ENCODE peak calls at places on chromosomes 16 and 17, in six cellular contexts. Z, R, J, C, L and I are unnamed samples. For H3K9me3, the result is how much of the 10 kb centered on the place peaks cover.

GRCh38 chr16:85943702-85944101 is 44.7 kb downstream of the IRF8 start:
- DNase-seq in Z (no peak), R (no peak), J (no peak), C (no peak), L (no peak), I (no peak)

GRCh38 chr16:86509759-86510464 is 415 bp upstream of the FOXF1 start:
- DNase-seq in Z (no peak), R (peak), J (no peak), C (peak), L (peak), I (no peak)

GRCh38 chr16:8550728-8551387 is 39.5 kb downstream of the TMEM114 start:
- DNase-seq in Z (no peak), R (no peak), J (no peak), C (no peak), L (no peak), I (peak)

GRCh38 chr17:2871205-2871604 is 75.0 kb downstream of the RAP1GAP2 start:
- DNase-seq in Z (no peak), R (peak), J (no peak), C (no peak), L (no peak), I (no peak)

GRCh38 chr17:56593073-56593740 is at the start of gene NOG:
- DNase-seq in Z (no peak), R (peak), J (peak), C (peak), L (peak), I (no peak)

GRCh38 chr16:56777533-56777932 is 47.6 kb downstream of the NUP93 start:
- DNase-seq in Z (no peak), R (no peak), J (no peak), C (no peak), L (no peak), I (no peak)

GRCh38 chr17:4006745-4007211 is 42.5 kb upstream of the ATP2A3 start:
- DNase-seq in Z (no peak), R (peak), J (no peak), C (no peak), L (no peak), I (no peak)

GRCh38 chr17:75875182-75875939 is 3.0 kb downstream of the TRIM47 start:
- DNase-seq in Z (no peak), R (no peak), J (peak), C (no peak), L (no peak), I (no peak)

GRCh38 chr16:2468725-2469398 is 2.2 kb upstream of the NTN3 start:
- DNase-seq in Z (no peak), R (peak), J (no peak), C (no peak), L (no peak), I (no peak)

GRCh38 chr16:84109598-84110325 is 7.0 kb downstream of the MBTPS1 start:
- DNase-seq in Z (no peak), R (no peak), J (no peak), C (no peak), L (no peak), I (no peak)

GRCh38 chr16:23498863-23499262 is 11.4 kb downstream of the GGA2 start:
- DNase-seq in Z (no peak), R (no peak), J (no peak), C (no peak), L (no peak), I (no peak)

GRCh38 chr16:10181196-10182162 is 749 bp downstream of the GRIN2A start:
- DNase-seq in Z (no peak), R (peak), J (peak), C (peak), L (peak), I (peak)

GRCh38 chr17:10268005-10268404 is 69.6 kb upstream of the GAS7 start:
- DNase-seq in Z (no peak), R (no peak), J (no peak), C (no peak), L (no peak), I (no peak)

GRCh38 chr16:35480361-35480760 is 2020.9 kb downstream of the TP53TG3F start:
- DNase-seq in Z (no peak), R (no peak), J (no peak), C (no peak), L (no peak), I (no peak)
- H3K9me3 ChIP-seq in Z (under half), R (half or more), J (under half), C (under half), L (under half), I (under half)

DNA sequence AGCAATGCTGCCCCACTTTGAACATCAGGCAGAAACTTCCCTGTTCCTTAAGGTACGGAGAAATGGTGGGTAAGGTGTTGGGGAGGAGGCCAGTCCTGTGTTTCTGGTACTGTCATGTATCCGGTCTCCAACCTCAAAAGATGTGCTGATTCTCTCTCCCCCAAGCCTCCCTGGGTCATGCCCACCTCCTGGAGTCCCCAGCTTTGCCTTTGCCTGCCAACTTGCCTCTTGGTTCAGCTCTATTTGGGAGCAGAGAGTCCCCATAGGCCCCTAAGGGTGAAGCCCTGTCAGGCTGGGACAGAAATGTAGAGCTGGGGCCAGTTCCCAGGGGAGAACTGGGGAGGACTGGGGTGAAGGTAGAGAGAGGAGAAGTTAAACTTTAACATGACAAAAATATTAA is 1.6 kb upstream of the TBX21 start:
- DNase-seq in Z (no peak), R (no peak), J (no peak), C (no peak), L (no peak), I (no peak)
- H3K27ac ChIP-seq in Z (no peak), R (no peak), J (no peak), C (no peak), L (no peak), I (no peak)

DNA sequence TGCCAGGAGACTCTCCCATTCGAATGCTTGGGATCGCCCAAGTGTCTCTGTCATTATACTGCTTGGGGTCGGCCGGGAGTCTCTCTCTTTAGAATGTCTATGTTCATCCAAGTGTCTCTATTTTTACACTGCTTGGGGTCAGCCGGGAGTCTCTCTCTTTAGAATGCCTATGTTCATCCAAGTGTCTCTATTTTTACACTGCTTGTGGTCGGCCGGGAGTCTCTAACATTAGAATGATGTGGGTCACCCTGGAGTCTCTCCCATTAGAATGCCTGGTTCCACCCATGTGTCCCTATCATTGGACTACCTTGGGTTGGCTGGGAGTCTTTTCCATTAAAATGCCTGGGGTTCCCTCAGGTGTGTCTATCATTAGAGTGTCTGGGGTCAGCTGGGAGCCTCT is 2230.4 kb downstream of the TP53TG3F start:
- DNase-seq in Z (no peak), R (no peak), J (no peak), C (no peak), L (no peak), I (no peak)
- H3K9me3 ChIP-seq in Z (under half), R (half or more), J (under half), C (under half), L (half or more), I (under half)

GRCh38 chr17:40482722-40483121 is 18.7 kb downstream of the TNS4 start:
- DNase-seq in Z (no peak), R (no peak), J (no peak), C (no peak), L (no peak), I (no peak)

GRCh38 chr17:40479754-40480480 is 21.5 kb downstream of the TNS4 start:
- DNase-seq in Z (no peak), R (no peak), J (no peak), C (no peak), L (no peak), I (no peak)

GRCh38 chr17:40483679-40484078 is 17.7 kb downstream of the TNS4 start:
- DNase-seq in Z (no peak), R (peak), J (no peak), C (no peak), L (no peak), I (peak)

GRCh38 chr17:40480501-40481003 is 20.9 kb downstream of the TNS4 start:
- DNase-seq in Z (peak), R (peak), J (no peak), C (no peak), L (no peak), I (peak)

GRCh38 chr17:40481106-40481505 is 20.3 kb downstream of the TNS4 start:
- DNase-seq in Z (no peak), R (no peak), J (no peak), C (no peak), L (no peak), I (no peak)
- H3K27ac ChIP-seq in Z (peak), R (no peak), J (no peak), C (no peak), L (no peak), I (no peak)

DNA sequence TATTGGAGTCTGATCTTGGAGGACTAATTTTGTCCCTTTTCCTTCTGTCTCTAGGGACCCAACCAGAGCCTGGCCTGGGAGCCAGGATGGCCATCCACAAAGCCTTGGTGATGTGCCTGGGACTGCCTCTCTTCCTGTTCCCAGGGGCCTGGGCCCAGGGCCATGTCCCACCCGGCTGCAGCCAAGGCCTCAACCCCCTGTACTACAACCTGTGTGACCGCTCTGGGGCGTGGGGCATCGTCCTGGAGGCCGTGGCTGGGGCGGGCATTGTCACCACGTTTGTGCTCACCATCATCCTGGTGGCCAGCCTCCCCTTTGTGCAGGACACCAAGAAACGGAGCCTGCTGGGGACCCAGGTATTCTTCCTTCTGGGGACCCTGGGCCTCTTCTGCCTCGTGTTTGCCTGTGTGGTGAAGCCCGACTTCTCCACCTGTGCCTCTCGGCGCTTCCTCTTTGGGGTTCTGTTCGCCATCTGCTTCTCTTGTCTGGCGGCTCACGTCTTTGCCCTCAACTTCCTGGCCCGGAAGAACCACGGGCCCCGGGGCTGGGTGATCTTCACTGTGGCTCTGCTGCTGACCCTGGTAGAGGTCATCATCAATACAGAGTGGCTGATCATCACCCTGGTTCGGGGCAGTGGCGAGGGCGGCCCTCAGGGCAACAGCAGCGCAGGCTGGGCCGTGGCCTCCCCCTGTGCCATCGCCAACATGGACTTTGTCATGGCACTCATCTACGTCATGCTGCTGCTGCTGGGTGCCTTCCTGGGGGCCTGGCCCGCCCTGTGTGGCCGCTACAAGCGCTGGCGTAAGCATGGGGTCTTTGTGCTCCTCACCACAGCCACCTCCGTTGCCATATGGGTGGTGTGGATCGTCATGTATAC is 8.0 kb downstream of the GPRC5C start:
- DNase-seq in Z (no peak), R (no peak), J (no peak), C (no peak), L (no peak), I (no peak)
- H3K9me3 ChIP-seq in Z (under half), R (under half), J (under half), C (under half), L (under half), I (under half)

DNA sequence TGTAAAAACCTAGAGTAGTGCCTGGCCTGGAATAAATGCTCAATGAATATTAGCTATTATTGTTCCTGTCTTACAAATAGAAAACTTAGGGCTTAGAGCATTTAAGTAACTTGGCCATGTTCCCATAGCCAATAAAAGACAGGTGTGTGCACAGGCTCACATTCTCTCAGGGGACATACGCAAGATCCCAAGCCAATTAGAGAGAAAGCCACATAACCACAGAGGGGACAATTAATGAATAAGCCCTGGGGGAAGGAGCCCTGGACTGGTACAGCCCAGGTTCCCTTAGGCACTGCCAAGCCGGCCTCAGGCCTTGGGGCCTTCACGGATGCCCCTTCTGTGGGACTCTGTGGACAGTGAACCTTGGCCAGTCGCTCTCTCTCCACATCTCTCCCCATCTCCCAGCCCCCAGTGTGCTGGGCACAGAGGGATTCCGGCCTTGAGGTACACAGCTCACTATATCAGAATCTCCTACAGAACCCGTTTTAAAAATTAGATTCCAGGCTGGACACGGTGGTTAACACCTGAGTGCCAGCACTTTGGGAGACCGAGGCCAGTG is 27.3 kb upstream of the ABCC12 start:
- DNase-seq in Z (no peak), R (no peak), J (no peak), C (no peak), L (no peak), I (peak)
- H3K27ac ChIP-seq in Z (no peak), R (no peak), J (no peak), C (no peak), L (no peak), I (no peak)

GRCh38 chr17:22692801-22693171 is 1000.5 kb downstream of the KCNJ18 start:
- DNase-seq in Z (no peak), R (no peak), J (no peak), C (no peak), L (no peak), I (no peak)

GRCh38 chr17:22695228-22695619 is 1002.9 kb downstream of the KCNJ18 start:
- DNase-seq in Z (no peak), R (no peak), J (no peak), C (no peak), L (no peak), I (no peak)

GRCh38 chr17:22694362-22695227 is 1002.3 kb downstream of the KCNJ18 start:
- DNase-seq in Z (no peak), R (peak), J (no peak), C (no peak), L (no peak), I (no peak)

GRCh38 chr17:22692066-22692800 is 999.9 kb downstream of the KCNJ18 start:
- DNase-seq in Z (no peak), R (no peak), J (no peak), C (no peak), L (no peak), I (no peak)
- H3K9me3 ChIP-seq in Z (under half), R (half or more), J (under half), C (under half), L (under half), I (under half)

GRCh38 chr17:77488531-77489238 is 347.9 kb downstream of the SEC14L1 start:
- DNase-seq in Z (no peak), R (no peak), J (no peak), C (no peak), L (peak), I (no peak)
- H3K27ac ChIP-seq in Z (no peak), R (no peak), J (no peak), C (no peak), L (peak), I (no peak)